ENCODE peak calls at places on chromosomes 16 and 17, in seven cellular contexts. One of them, this sample, is unnamed. For H3K79me1, the result is how much of the 10 kb centered on the place peaks cover.

GRCh38 chr16:6898896-6899295 is 433.7 kb upstream of the RBFOX1 start:
- DNase-seq in trophoblast cell: no peak
- DNase-seq in H9: no peak
- DNase-seq in IMR-90: no peak
- DNase-seq in mesendoderm: no peak
- DNase-seq in neuronal stem cell: no peak
- DNase-seq in H1: no peak
- DNase-seq in this sample: no peak

GRCh38 chr17:42674755-42675347 is 1.9 kb downstream of the PLEKHH3 start:
- DNase-seq in trophoblast cell: no peak
- DNase-seq in H9: peak
- DNase-seq in IMR-90: no peak
- DNase-seq in mesendoderm: peak
- DNase-seq in neuronal stem cell: no peak
- DNase-seq in H1: no peak
- DNase-seq in this sample: no peak

GRCh38 chr16:56368545-56368944 is 56.8 kb downstream of the AMFR start:
- DNase-seq in trophoblast cell: no peak
- DNase-seq in H9: no peak
- DNase-seq in IMR-90: no peak
- DNase-seq in mesendoderm: no peak
- DNase-seq in neuronal stem cell: no peak
- DNase-seq in H1: no peak
- DNase-seq in this sample: no peak

GRCh38 chr16:56673916-56674315 is 4.3 kb downstream of the MT1H start:
- DNase-seq in trophoblast cell: peak
- DNase-seq in H9: peak
- DNase-seq in IMR-90: peak
- DNase-seq in mesendoderm: peak
- DNase-seq in neuronal stem cell: no peak
- DNase-seq in H1: no peak
- DNase-seq in this sample: peak

GRCh38 chr17:29732613-29733012 is 109.9 kb upstream of the CORO6 start:
- DNase-seq in trophoblast cell: peak
- DNase-seq in H9: no peak
- DNase-seq in IMR-90: peak
- DNase-seq in mesendoderm: peak
- DNase-seq in neuronal stem cell: no peak
- DNase-seq in H1: no peak
- DNase-seq in this sample: peak

GRCh38 chr16:1972490-1972877 is 631 bp downstream of the TBL3 start:
- DNase-seq in trophoblast cell: peak
- DNase-seq in H9: no peak
- DNase-seq in IMR-90: no peak
- DNase-seq in mesendoderm: peak
- DNase-seq in neuronal stem cell: no peak
- DNase-seq in H1: no peak
- DNase-seq in this sample: peak

GRCh38 chr17:76546556-76547182 is 6.8 kb downstream of the PRCD start:
- DNase-seq in trophoblast cell: no peak
- DNase-seq in H9: no peak
- DNase-seq in IMR-90: peak
- DNase-seq in mesendoderm: no peak
- DNase-seq in neuronal stem cell: no peak
- DNase-seq in H1: no peak
- DNase-seq in this sample: peak

GRCh38 chr17:36851230-36851629 is 86.0 kb upstream of the LHX1 start:
- DNase-seq in trophoblast cell: no peak
- DNase-seq in H9: no peak
- DNase-seq in IMR-90: peak
- DNase-seq in mesendoderm: no peak
- DNase-seq in neuronal stem cell: no peak
- DNase-seq in H1: no peak
- DNase-seq in this sample: peak

GRCh38 chr17:75839942-75840778 is 4.0 kb downstream of the UNC13D start:
- DNase-seq in trophoblast cell: no peak
- DNase-seq in H9: no peak
- DNase-seq in IMR-90: no peak
- DNase-seq in mesendoderm: no peak
- DNase-seq in neuronal stem cell: no peak
- DNase-seq in H1: no peak
- DNase-seq in this sample: no peak

GRCh38 chr16:71882505-71883192 is 1.3 kb downstream of the ZNF821 start:
- DNase-seq in trophoblast cell: peak
- DNase-seq in H9: peak
- DNase-seq in IMR-90: peak
- DNase-seq in mesendoderm: peak
- DNase-seq in neuronal stem cell: peak
- DNase-seq in H1: no peak
- DNase-seq in this sample: peak

GRCh38 chr17:80482058-80482318 is 5.6 kb upstream of the NPTX1 start:
- DNase-seq in trophoblast cell: no peak
- DNase-seq in H9: no peak
- DNase-seq in IMR-90: no peak
- DNase-seq in mesendoderm: no peak
- DNase-seq in neuronal stem cell: no peak
- DNase-seq in H1: no peak
- DNase-seq in this sample: no peak

DNA sequence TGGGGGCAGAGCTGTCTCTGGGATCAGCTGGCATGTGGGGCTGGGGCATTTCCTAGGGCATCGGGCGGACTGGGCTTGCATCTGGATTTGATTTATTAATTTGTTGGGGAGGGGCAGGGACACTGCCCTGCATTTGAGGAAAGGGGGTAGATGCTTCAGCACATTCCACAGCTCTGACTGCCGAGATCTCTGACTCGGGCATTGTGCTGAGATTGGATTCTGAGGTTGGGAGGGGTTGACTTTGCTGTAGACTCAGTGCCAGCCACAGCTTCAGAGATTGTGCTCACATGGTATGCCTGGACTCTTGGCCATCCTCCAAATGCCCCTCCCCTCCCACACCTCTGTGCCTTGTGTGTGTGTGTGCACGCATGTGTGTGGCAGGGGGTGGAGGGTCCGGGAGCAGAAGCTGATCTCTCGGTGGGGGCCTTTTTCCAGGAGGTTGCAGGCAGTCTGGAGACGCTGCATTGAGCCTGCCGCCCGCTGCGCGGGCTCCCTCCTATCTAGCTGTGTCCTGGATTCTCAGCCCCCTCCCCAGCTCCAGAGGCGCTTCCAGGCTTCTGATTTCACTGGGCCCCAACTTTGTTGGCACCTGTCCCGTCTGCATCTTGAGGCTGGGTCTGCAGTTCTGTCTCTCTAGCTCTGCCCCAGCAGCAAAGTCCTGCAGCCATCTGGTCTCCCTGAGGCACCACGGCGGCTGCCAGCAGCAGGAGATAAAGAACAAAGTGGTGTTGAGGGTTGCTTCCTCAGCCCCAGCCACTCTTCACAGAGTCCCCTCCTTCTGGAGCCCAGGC is 14.9 kb downstream of the IGFBP4 start:
- DNase-seq in trophoblast cell: no peak
- DNase-seq in H9: no peak
- DNase-seq in IMR-90: peak
- DNase-seq in mesendoderm: no peak
- DNase-seq in neuronal stem cell: no peak
- DNase-seq in H1: no peak
- DNase-seq in this sample: no peak
- H3K79me1 ChIP-seq in trophoblast cell: under half
- H3K79me1 ChIP-seq in H9: under half
- H3K79me1 ChIP-seq in IMR-90: half or more
- H3K79me1 ChIP-seq in mesendoderm: under half
- H3K79me1 ChIP-seq in neuronal stem cell: under half
- H3K79me1 ChIP-seq in H1: under half
- H3K79me1 ChIP-seq in this sample: under half

DNA sequence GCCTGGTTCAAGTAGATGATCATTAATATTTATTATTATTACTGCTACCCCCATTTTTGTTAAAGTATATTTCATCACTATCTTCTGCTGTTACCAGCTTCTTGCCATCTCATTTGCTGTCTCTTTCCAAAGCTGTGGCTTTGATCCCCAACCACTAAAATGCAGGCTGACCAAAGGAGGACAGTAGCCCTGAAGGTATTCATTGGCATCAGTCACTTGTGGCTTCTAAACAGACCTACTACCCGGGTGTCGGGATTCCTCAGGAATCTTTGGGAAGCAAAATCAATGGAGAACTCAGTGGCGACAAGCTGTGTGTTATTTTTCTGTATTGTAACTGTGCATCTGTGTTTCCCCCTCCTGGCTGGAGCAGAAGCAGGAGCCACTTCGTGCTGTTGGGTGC is 379.2 kb upstream of the ERCC4 start:
- DNase-seq in trophoblast cell: no peak
- DNase-seq in H9: no peak
- DNase-seq in IMR-90: no peak
- DNase-seq in mesendoderm: no peak
- DNase-seq in neuronal stem cell: no peak
- DNase-seq in H1: no peak
- DNase-seq in this sample: no peak
- H3K4me2 ChIP-seq in trophoblast cell: no peak
- H3K4me2 ChIP-seq in H9: no peak
- H3K4me2 ChIP-seq in IMR-90: no peak
- H3K4me2 ChIP-seq in mesendoderm: no peak
- H3K4me2 ChIP-seq in neuronal stem cell: no peak
- H3K4me2 ChIP-seq in H1: no peak
- H3K4me2 ChIP-seq in this sample: no peak

DNA sequence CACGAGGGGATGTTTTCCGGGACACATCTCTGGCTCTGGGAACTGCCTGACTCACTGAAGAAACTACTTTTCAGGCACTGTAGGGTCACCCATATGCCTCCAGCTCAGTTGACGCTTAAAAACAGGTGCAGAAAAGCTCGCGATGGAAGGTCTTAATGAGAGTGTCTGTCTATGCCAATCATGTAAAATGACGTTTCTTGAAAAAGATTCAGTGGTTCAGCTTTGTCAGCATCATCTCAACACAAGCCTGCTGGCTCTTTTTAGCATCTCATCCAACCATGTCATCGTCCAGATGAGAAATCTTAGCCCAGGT is 27.5 kb downstream of the OR1D5 start:
- DNase-seq in trophoblast cell: no peak
- DNase-seq in H9: no peak
- DNase-seq in IMR-90: no peak
- DNase-seq in mesendoderm: no peak
- DNase-seq in neuronal stem cell: no peak
- DNase-seq in H1: no peak
- DNase-seq in this sample: no peak
- H3K79me1 ChIP-seq in trophoblast cell: under half
- H3K79me1 ChIP-seq in H9: under half
- H3K79me1 ChIP-seq in IMR-90: under half
- H3K79me1 ChIP-seq in mesendoderm: under half
- H3K79me1 ChIP-seq in neuronal stem cell: under half
- H3K79me1 ChIP-seq in H1: under half
- H3K79me1 ChIP-seq in this sample: under half

DNA sequence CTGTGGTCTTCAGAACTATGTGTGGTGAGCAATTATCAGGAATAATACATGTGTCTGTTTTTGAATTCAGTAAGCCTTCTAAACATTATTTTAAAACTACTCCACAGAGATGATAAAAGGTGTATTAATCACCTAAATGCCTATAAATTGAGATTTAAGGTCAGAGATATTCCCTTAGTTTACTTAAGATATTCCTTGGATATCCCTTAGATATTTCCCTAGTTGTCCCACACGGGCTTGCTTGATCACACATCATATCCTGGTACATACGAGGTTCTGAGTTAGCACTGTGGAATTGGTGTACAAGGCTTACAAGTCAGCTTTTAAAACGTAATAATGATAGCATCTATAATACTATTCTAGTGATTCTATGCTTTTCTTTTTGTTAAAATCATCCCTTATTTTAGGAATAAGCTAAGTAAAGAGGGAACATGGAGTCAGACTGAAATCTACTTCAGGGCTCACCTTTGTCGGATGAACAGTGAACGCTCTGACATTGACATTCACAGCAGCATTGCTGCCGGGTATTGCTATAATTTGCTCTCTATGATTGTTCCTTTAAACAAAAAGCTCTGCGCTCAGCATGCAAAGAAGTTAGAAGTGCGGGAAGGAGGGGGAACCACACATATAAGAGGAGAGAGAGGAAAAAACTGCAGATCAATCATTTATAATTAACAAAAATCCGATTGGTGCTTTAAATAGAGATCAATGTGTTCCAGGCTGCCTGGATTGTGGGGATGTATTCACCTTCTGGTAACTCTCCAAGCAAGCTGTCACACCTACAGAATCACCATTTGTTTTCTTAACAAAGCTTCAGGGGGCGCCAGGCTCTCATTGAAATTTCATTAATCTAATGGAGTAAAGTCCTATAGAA is 136.5 kb downstream of the SKAP1 start:
- DNase-seq in trophoblast cell: no peak
- DNase-seq in H9: no peak
- DNase-seq in IMR-90: no peak
- DNase-seq in mesendoderm: peak
- DNase-seq in neuronal stem cell: no peak
- DNase-seq in H1: no peak
- DNase-seq in this sample: peak
- H3K4me2 ChIP-seq in trophoblast cell: no peak
- H3K4me2 ChIP-seq in H9: no peak
- H3K4me2 ChIP-seq in IMR-90: no peak
- H3K4me2 ChIP-seq in mesendoderm: no peak
- H3K4me2 ChIP-seq in neuronal stem cell: no peak
- H3K4me2 ChIP-seq in H1: no peak
- H3K4me2 ChIP-seq in this sample: no peak

This sample was measured in mesenchymal stem cell.